ENCODE peak calls at places on chromosomes 16 and 17, in ten cellular contexts. One of them, this sample, is unnamed. For H3K27me3, the result is how much of the 10 kb centered on the place peaks cover.

GRCh38 chr16:88988980-88989791 is 12.2 kb upstream of the CBFA2T3 start:
- DNase-seq in cardiac muscle cell: no peak
- DNase-seq in testis: no peak
- DNase-seq in IMR-90: no peak
- DNase-seq in body of pancreas: no peak
- DNase-seq in left ventricle myocardium inferior: no peak
- DNase-seq in GM06990: no peak
- DNase-seq in pancreas: peak
- DNase-seq in AG04450: no peak
- DNase-seq in BE2C: no peak
- DNase-seq in this sample: no peak

GRCh38 chr16:6206080-6206479 is 1108.5 kb upstream of the EEF2KMT start:
- DNase-seq in cardiac muscle cell: no peak
- DNase-seq in testis: no peak
- DNase-seq in IMR-90: no peak
- DNase-seq in body of pancreas: no peak
- DNase-seq in left ventricle myocardium inferior: no peak
- DNase-seq in GM06990: no peak
- DNase-seq in pancreas: no peak
- DNase-seq in AG04450: no peak
- DNase-seq in BE2C: no peak
- DNase-seq in this sample: no peak

GRCh38 chr17:72572604-72573491 is 452.0 kb downstream of the SOX9 start:
- DNase-seq in cardiac muscle cell: no peak
- DNase-seq in testis: no peak
- DNase-seq in IMR-90: peak
- DNase-seq in body of pancreas: no peak
- DNase-seq in left ventricle myocardium inferior: no peak
- DNase-seq in GM06990: no peak
- DNase-seq in pancreas: no peak
- DNase-seq in AG04450: no peak
- DNase-seq in BE2C: no peak
- DNase-seq in this sample: no peak

GRCh38 chr16:50967827-50968612 is 183.1 kb downstream of the SALL1 start:
- DNase-seq in cardiac muscle cell: no peak
- DNase-seq in testis: no peak
- DNase-seq in IMR-90: no peak
- DNase-seq in body of pancreas: no peak
- DNase-seq in left ventricle myocardium inferior: no peak
- DNase-seq in GM06990: peak
- DNase-seq in pancreas: no peak
- DNase-seq in AG04450: no peak
- DNase-seq in BE2C: no peak
- DNase-seq in this sample: no peak

GRCh38 chr16:82195917-82196494 is 26.0 kb upstream of the MPHOSPH6 start:
- DNase-seq in cardiac muscle cell: no peak
- DNase-seq in testis: no peak
- DNase-seq in IMR-90: no peak
- DNase-seq in body of pancreas: no peak
- DNase-seq in left ventricle myocardium inferior: no peak
- DNase-seq in GM06990: no peak
- DNase-seq in pancreas: no peak
- DNase-seq in AG04450: no peak
- DNase-seq in BE2C: no peak
- DNase-seq in this sample: no peak

GRCh38 chr17:75238684-75239191 is 22.7 kb downstream of the GGA3 start:
- DNase-seq in cardiac muscle cell: peak
- DNase-seq in testis: peak
- DNase-seq in IMR-90: peak
- DNase-seq in body of pancreas: peak
- DNase-seq in left ventricle myocardium inferior: no peak
- DNase-seq in GM06990: peak
- DNase-seq in pancreas: peak
- DNase-seq in AG04450: peak
- DNase-seq in BE2C: peak
- DNase-seq in this sample: peak

GRCh38 chr17:56653877-56654276 is 60.4 kb downstream of the NOG start:
- DNase-seq in cardiac muscle cell: peak
- DNase-seq in testis: peak
- DNase-seq in IMR-90: peak
- DNase-seq in body of pancreas: peak
- DNase-seq in left ventricle myocardium inferior: no peak
- DNase-seq in GM06990: peak
- DNase-seq in pancreas: no peak
- DNase-seq in AG04450: no peak
- DNase-seq in BE2C: no peak
- DNase-seq in this sample: no peak

GRCh38 chr16:685967-686366 is 1.8 kb upstream of the JMJD8 start:
- DNase-seq in cardiac muscle cell: peak
- DNase-seq in testis: no peak
- DNase-seq in IMR-90: peak
- DNase-seq in body of pancreas: peak
- DNase-seq in left ventricle myocardium inferior: no peak
- DNase-seq in GM06990: no peak
- DNase-seq in pancreas: peak
- DNase-seq in AG04450: no peak
- DNase-seq in BE2C: peak
- DNase-seq in this sample: no peak

DNA sequence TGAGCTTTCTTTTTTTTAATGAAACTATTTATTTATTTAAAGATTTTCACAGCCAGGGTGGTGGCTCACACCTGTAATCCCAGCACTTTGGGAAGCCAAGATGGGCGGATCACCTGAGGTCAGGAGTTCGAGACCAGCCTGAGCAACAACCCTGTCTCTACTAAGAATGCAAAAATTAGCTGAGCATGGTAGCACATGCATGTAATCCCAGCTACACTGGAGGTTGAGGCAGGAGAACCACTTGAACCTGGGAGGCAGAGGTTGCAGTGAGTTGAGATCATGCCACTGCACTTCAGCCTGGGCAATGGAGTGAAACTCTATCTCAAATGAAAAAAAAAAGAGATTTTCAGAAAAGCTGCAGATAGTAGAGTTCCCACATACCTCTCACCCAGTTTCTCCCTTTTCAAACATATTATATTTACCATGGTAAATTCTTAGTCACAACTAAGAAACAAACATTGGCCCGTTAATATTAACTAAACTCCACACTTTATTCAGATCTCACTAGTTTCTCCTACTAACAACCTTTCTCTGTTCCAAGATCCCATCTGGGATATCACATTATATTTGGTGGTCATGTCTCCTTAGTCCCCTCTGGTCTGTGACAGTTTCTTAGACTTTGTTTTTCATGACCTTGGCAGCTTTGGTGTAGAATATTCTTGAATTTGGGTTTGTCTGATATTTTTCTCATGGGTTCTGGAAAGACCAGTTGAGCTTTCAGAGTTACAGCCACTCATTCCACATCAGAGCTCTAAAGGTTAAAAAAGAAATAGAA is 7.8 kb upstream of the TAT start:
- DNase-seq in cardiac muscle cell: no peak
- DNase-seq in testis: no peak
- DNase-seq in IMR-90: no peak
- DNase-seq in body of pancreas: no peak
- DNase-seq in left ventricle myocardium inferior: no peak
- DNase-seq in GM06990: no peak
- DNase-seq in pancreas: no peak
- DNase-seq in AG04450: no peak
- DNase-seq in BE2C: no peak
- DNase-seq in this sample: no peak
- H3K27me3 ChIP-seq in cardiac muscle cell: under half
- H3K27me3 ChIP-seq in testis: under half
- H3K27me3 ChIP-seq in IMR-90: under half
- H3K27me3 ChIP-seq in body of pancreas: under half
- H3K27me3 ChIP-seq in left ventricle myocardium inferior: under half
- H3K27me3 ChIP-seq in GM06990: under half
- H3K27me3 ChIP-seq in pancreas: under half
- H3K27me3 ChIP-seq in AG04450: under half
- H3K27me3 ChIP-seq in BE2C: half or more
- H3K27me3 ChIP-seq in this sample: under half

GRCh38 chr17:79391376-79391775 is 219.5 kb downstream of the RBFOX3 start:
- DNase-seq in cardiac muscle cell: no peak
- DNase-seq in testis: no peak
- DNase-seq in IMR-90: no peak
- DNase-seq in body of pancreas: no peak
- DNase-seq in left ventricle myocardium inferior: no peak
- DNase-seq in GM06990: no peak
- DNase-seq in pancreas: no peak
- DNase-seq in AG04450: no peak
- DNase-seq in BE2C: no peak
- DNase-seq in this sample: no peak

GRCh38 chr17:79387783-79388182 is 223.1 kb downstream of the RBFOX3 start:
- DNase-seq in cardiac muscle cell: no peak
- DNase-seq in testis: no peak
- DNase-seq in IMR-90: no peak
- DNase-seq in body of pancreas: no peak
- DNase-seq in left ventricle myocardium inferior: no peak
- DNase-seq in GM06990: no peak
- DNase-seq in pancreas: no peak
- DNase-seq in AG04450: no peak
- DNase-seq in BE2C: no peak
- DNase-seq in this sample: no peak

GRCh38 chr17:79388556-79389295 is 222.1 kb downstream of the RBFOX3 start:
- DNase-seq in cardiac muscle cell: peak
- DNase-seq in testis: peak
- DNase-seq in IMR-90: peak
- DNase-seq in body of pancreas: peak
- DNase-seq in left ventricle myocardium inferior: peak
- DNase-seq in GM06990: no peak
- DNase-seq in pancreas: peak
- DNase-seq in AG04450: no peak
- DNase-seq in BE2C: peak
- DNase-seq in this sample: peak

GRCh38 chr17:79391808-79392233 is 219.0 kb downstream of the RBFOX3 start:
- DNase-seq in cardiac muscle cell: peak
- DNase-seq in testis: peak
- DNase-seq in IMR-90: peak
- DNase-seq in body of pancreas: peak
- DNase-seq in left ventricle myocardium inferior: peak
- DNase-seq in GM06990: peak
- DNase-seq in pancreas: peak
- DNase-seq in AG04450: peak
- DNase-seq in BE2C: peak
- DNase-seq in this sample: peak

DNA sequence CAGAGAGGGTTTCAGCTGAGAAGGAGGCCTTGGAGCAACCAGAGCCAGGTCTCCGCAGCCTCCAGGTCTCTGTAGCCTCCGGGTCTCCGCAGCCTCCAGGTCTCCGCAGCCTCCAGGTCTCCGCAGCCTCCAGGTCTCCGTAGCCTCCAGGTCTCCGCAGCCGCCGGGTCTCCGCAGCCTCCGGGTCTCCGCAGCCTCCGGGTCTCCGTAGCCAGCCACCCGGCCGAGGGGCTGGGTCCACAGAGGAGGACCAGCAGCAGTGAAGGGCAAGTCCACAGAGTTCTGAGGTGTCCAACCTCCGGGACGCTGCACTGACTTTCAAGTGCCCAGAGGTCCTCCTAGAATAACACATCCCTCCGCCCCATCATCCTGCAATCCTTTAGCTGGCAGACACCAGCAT is 221.0 kb downstream of the RBFOX3 start:
- DNase-seq in cardiac muscle cell: no peak
- DNase-seq in testis: no peak
- DNase-seq in IMR-90: no peak
- DNase-seq in body of pancreas: no peak
- DNase-seq in left ventricle myocardium inferior: no peak
- DNase-seq in GM06990: no peak
- DNase-seq in pancreas: no peak
- DNase-seq in AG04450: no peak
- DNase-seq in BE2C: no peak
- DNase-seq in this sample: no peak
- H3K27me3 ChIP-seq in cardiac muscle cell: half or more
- H3K27me3 ChIP-seq in testis: under half
- H3K27me3 ChIP-seq in IMR-90: under half
- H3K27me3 ChIP-seq in body of pancreas: under half
- H3K27me3 ChIP-seq in left ventricle myocardium inferior: half or more
- H3K27me3 ChIP-seq in GM06990: under half
- H3K27me3 ChIP-seq in pancreas: under half
- H3K27me3 ChIP-seq in AG04450: under half
- H3K27me3 ChIP-seq in BE2C: half or more
- H3K27me3 ChIP-seq in this sample: half or more

DNA sequence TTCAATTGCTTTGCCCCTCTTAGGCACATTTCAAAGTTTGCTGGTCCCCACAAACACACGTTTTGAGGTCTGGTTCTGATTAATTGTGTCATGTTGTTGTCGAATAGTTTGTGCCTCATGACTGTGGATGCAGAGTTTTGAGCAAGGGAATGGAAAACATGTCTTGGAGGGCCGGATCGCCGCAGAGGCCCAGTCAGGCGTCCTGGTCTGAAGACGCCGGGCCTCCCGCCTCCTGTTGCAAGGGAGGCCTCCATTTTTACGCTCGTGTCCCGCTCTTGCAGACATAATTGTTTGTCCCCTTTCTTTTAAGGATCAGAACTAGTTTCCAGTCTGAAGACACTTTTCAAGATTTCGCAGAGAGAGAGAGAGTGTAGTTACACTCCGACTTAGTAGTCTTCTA is 3.2 kb downstream of the NTN1 start:
- DNase-seq in cardiac muscle cell: no peak
- DNase-seq in testis: no peak
- DNase-seq in IMR-90: no peak
- DNase-seq in body of pancreas: no peak
- DNase-seq in left ventricle myocardium inferior: no peak
- DNase-seq in GM06990: no peak
- DNase-seq in pancreas: no peak
- DNase-seq in AG04450: no peak
- DNase-seq in BE2C: no peak
- DNase-seq in this sample: no peak
- H3K27me3 ChIP-seq in cardiac muscle cell: half or more
- H3K27me3 ChIP-seq in testis: under half
- H3K27me3 ChIP-seq in IMR-90: under half
- H3K27me3 ChIP-seq in body of pancreas: under half
- H3K27me3 ChIP-seq in left ventricle myocardium inferior: half or more
- H3K27me3 ChIP-seq in GM06990: under half
- H3K27me3 ChIP-seq in pancreas: under half
- H3K27me3 ChIP-seq in AG04450: under half
- H3K27me3 ChIP-seq in BE2C: under half
- H3K27me3 ChIP-seq in this sample: half or more

GRCh38 chr16:72945081-72945480 is 102.8 kb downstream of the ZFHX3 start:
- DNase-seq in cardiac muscle cell: no peak
- DNase-seq in testis: no peak
- DNase-seq in IMR-90: no peak
- DNase-seq in body of pancreas: no peak
- DNase-seq in left ventricle myocardium inferior: no peak
- DNase-seq in GM06990: no peak
- DNase-seq in pancreas: no peak
- DNase-seq in AG04450: no peak
- DNase-seq in BE2C: no peak
- DNase-seq in this sample: no peak

GRCh38 chr16:72946474-72947194 is 101.3 kb downstream of the ZFHX3 start:
- DNase-seq in cardiac muscle cell: no peak
- DNase-seq in testis: peak
- DNase-seq in IMR-90: peak
- DNase-seq in body of pancreas: peak
- DNase-seq in left ventricle myocardium inferior: peak
- DNase-seq in GM06990: no peak
- DNase-seq in pancreas: peak
- DNase-seq in AG04450: no peak
- DNase-seq in BE2C: no peak
- DNase-seq in this sample: no peak

GRCh38 chr16:72945611-72946010 is 102.3 kb downstream of the ZFHX3 start:
- DNase-seq in cardiac muscle cell: no peak
- DNase-seq in testis: no peak
- DNase-seq in IMR-90: no peak
- DNase-seq in body of pancreas: no peak
- DNase-seq in left ventricle myocardium inferior: no peak
- DNase-seq in GM06990: no peak
- DNase-seq in pancreas: no peak
- DNase-seq in AG04450: no peak
- DNase-seq in BE2C: no peak
- DNase-seq in this sample: no peak

GRCh38 chr16:72947379-72948237 is 100.3 kb downstream of the ZFHX3 start:
- DNase-seq in cardiac muscle cell: no peak
- DNase-seq in testis: no peak
- DNase-seq in IMR-90: no peak
- DNase-seq in body of pancreas: peak
- DNase-seq in left ventricle myocardium inferior: no peak
- DNase-seq in GM06990: no peak
- DNase-seq in pancreas: peak
- DNase-seq in AG04450: no peak
- DNase-seq in BE2C: peak
- DNase-seq in this sample: no peak

DNA sequence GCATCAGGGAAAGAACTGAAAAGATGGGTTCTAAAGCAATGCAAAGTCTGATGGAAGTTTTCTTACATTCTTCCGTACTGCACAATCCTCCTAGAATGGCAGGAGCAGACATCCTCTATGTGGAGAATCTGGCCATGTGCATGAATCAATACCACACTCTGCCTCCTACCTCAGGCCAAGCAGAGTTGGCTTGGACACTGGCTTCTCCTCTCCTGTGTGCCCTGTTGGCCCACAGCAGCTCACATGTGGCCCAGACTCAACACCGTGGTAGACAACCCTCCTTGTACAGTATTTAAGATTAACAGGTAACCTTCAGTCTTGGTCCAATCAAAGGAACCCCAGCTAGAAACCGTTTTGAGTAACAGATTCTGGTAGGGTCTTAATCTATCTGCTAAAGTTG is 101.9 kb downstream of the ZFHX3 start:
- DNase-seq in cardiac muscle cell: no peak
- DNase-seq in testis: no peak
- DNase-seq in IMR-90: no peak
- DNase-seq in body of pancreas: peak
- DNase-seq in left ventricle myocardium inferior: no peak
- DNase-seq in GM06990: no peak
- DNase-seq in pancreas: no peak
- DNase-seq in AG04450: no peak
- DNase-seq in BE2C: no peak
- DNase-seq in this sample: no peak
- H3K27me3 ChIP-seq in cardiac muscle cell: under half
- H3K27me3 ChIP-seq in testis: under half
- H3K27me3 ChIP-seq in IMR-90: under half
- H3K27me3 ChIP-seq in body of pancreas: under half
- H3K27me3 ChIP-seq in left ventricle myocardium inferior: under half
- H3K27me3 ChIP-seq in GM06990: under half
- H3K27me3 ChIP-seq in pancreas: under half
- H3K27me3 ChIP-seq in AG04450: under half
- H3K27me3 ChIP-seq in BE2C: under half
- H3K27me3 ChIP-seq in this sample: under half